ENCODE peak calls at places on chromosome 1, in five cellular contexts. R is sigmoid colon, D is HCT116, W is GM12878, I is endothelial cell of umbilical vein. Q is an unnamed sample.
A peak's percentile ranks its signal among the peaks of the same experiment; 100 is the strongest.

GRCh38 chr1:189609206-189609605 is 868.5 kb downstream of the BRINP3 start:
- DNase-seq in R (no peak), D (no peak), W (no peak), I (no peak), Q (no peak)

GRCh38 chr1:206021008-206021795 is 2.5 kb downstream of the CTSE start:
- DNase-seq in R (no peak), D (no peak), W (no peak), I (no peak), Q (no peak)

GRCh38 chr1:160830321-160831153 is 32.1 kb downstream of the CD244 start:
- DNase-seq in R (no peak), D (peak; percentile 53), W (no peak), I (peak; percentile 35), Q (no peak)

GRCh38 chr1:46757256-46757955 is 38.5 kb upstream of the EFCAB14 start:
- DNase-seq in R (no peak), D (no peak), W (no peak), I (no peak), Q (peak; percentile 77)

GRCh38 chr1:56482486-56482885 is 96.9 kb downstream of the PLPP3 start:
- DNase-seq in R (no peak), D (no peak), W (no peak), I (no peak), Q (no peak)

GRCh38 chr1:62321438-62321837 is 2.2 kb upstream of the KANK4 start:
- DNase-seq in R (no peak), D (peak; percentile 39), W (no peak), I (no peak), Q (no peak)

GRCh38 chr1:180168786-180169640 is 14.3 kb downstream of the QSOX1 start:
- DNase-seq in R (peak; percentile 40), D (no peak), W (no peak), I (peak; percentile 51), Q (peak; percentile 58)

GRCh38 chr1:234069760-234070159 is 165.3 kb downstream of the SLC35F3 start:
- DNase-seq in R (no peak), D (no peak), W (no peak), I (no peak), Q (no peak)

GRCh38 chr1:199684686-199685273 is 342.7 kb upstream of the NR5A2 start:
- DNase-seq in R (no peak), D (peak; percentile 74), W (peak; percentile 8), I (peak; percentile 88), Q (no peak)

GRCh38 chr1:30984167-30984870 is 75.8 kb upstream of the SDC3 start:
- DNase-seq in R (no peak), D (no peak), W (no peak), I (no peak), Q (no peak)

GRCh38 chr1:204145033-204145504 is 6.8 kb downstream of the ETNK2 start:
- DNase-seq in R (no peak), D (no peak), W (no peak), I (no peak), Q (no peak)

GRCh38 chr1:205430631-205431305 is 8.9 kb upstream of the LEMD1 start:
- DNase-seq in R (peak; percentile 74), D (no peak), W (peak; percentile 13), I (peak; percentile 59), Q (no peak)

GRCh38 chr1:27686223-27686990 is 14.4 kb upstream of the IFI6 start:
- DNase-seq in R (no peak), D (no peak), W (no peak), I (no peak), Q (no peak)

GRCh38 chr1:230982698-230983097 is 3.8 kb downstream of the ARV1 start:
- DNase-seq in R (no peak), D (no peak), W (no peak), I (no peak), Q (no peak)

GRCh38 chr1:157697781-157698569 is 2.6 kb downstream of the FCRL3 start:
- DNase-seq in R (no peak), D (no peak), W (no peak), I (no peak), Q (no peak)

GRCh38 chr1:1361982-1362423 is 3.6 kb upstream of the MXRA8 start:
- DNase-seq in R (peak; percentile 90), D (no peak), W (no peak), I (no peak), Q (peak; percentile 69)

GRCh38 chr1:224486801-224487583 is 52.4 kb upstream of the WDR26 start:
- DNase-seq in R (no peak), D (no peak), W (no peak), I (no peak), Q (no peak)

GRCh38 chr1:205373022-205373421 is 16.3 kb upstream of the KLHDC8A start:
- DNase-seq in R (no peak), D (no peak), W (no peak), I (no peak), Q (no peak)

GRCh38 chr1:29586991-29587745 is 350.8 kb downstream of the PTPRU start:
- DNase-seq in R (no peak), D (no peak), W (no peak), I (no peak), Q (no peak)

GRCh38 chr1:100903777-100904176 is 7.9 kb downstream of the SLC30A7 start:
- DNase-seq in R (no peak), D (no peak), W (no peak), I (no peak), Q (no peak)

GRCh38 chr1:203282720-203283542 is 22.4 kb upstream of the BTG2 start:
- DNase-seq in R (no peak), D (no peak), W (no peak), I (no peak), Q (peak; percentile 30)

GRCh38 chr1:210302501-210302900 is 26.2 kb upstream of the HHAT start:
- DNase-seq in R (no peak), D (no peak), W (no peak), I (no peak), Q (no peak)

GRCh38 chr1:44831516-44831915 is 11.5 kb downstream of the PTCH2 start:
- DNase-seq in R (no peak), D (no peak), W (no peak), I (no peak), Q (no peak)

GRCh38 chr1:98221926-98222325 is 301.1 kb upstream of the DPYD start:
- DNase-seq in R (no peak), D (no peak), W (no peak), I (peak; percentile 76), Q (no peak)

GRCh38 chr1:22689505-22689904 is 21.1 kb upstream of the EPHB2 start:
- DNase-seq in R (peak; percentile 75), D (peak; percentile 74), W (no peak), I (no peak), Q (no peak)

GRCh38 chr1:243508303-243508713 is 252.5 kb downstream of the SDCCAG8 start:
- DNase-seq in R (no peak), D (no peak), W (no peak), I (no peak), Q (no peak)

GRCh38 chr1:182249201-182249676 is 142.4 kb downstream of the GLUL start:
- DNase-seq in R (no peak), D (no peak), W (peak; percentile 42), I (no peak), Q (no peak)

GRCh38 chr1:94395748-94396309 is 22.4 kb upstream of the ABCD3 start:
- DNase-seq in R (no peak), D (no peak), W (no peak), I (no peak), Q (no peak)

GRCh38 chr1:27724961-27725373 is 794 bp upstream of the FAM76A start:
- DNase-seq in R (peak; percentile 63), D (no peak), W (no peak), I (peak; percentile 5), Q (peak; percentile 60)

GRCh38 chr1:162390396-162391185 is 9.1 kb downstream of the C1orf226 start:
- DNase-seq in R (no peak), D (no peak), W (no peak), I (no peak), Q (no peak)

GRCh38 chr1:226697608-226698544 is 41.2 kb downstream of the ITPKB start:
- DNase-seq in R (no peak), D (no peak), W (no peak), I (no peak), Q (peak; percentile 58)

GRCh38 chr1:48677306-48678287 is 99.1 kb downstream of the BEND5 start:
- DNase-seq in R (peak; percentile 79), D (peak; percentile 37), W (no peak), I (peak; percentile 43), Q (peak; percentile 63)

GRCh38 chr1:183033205-183033604 is 10.0 kb downstream of the LAMC1 start:
- DNase-seq in R (no peak), D (peak; percentile 73), W (peak; percentile 85), I (peak; percentile 1), Q (no peak)

GRCh38 chr1:22805672-22806038 is 95.0 kb downstream of the EPHB2 start:
- DNase-seq in R (no peak), D (no peak), W (no peak), I (no peak), Q (no peak)

GRCh38 chr1:31418626-31419025 is 5.6 kb downstream of the SERINC2 start:
- DNase-seq in R (no peak), D (no peak), W (no peak), I (no peak), Q (no peak)

DNA sequence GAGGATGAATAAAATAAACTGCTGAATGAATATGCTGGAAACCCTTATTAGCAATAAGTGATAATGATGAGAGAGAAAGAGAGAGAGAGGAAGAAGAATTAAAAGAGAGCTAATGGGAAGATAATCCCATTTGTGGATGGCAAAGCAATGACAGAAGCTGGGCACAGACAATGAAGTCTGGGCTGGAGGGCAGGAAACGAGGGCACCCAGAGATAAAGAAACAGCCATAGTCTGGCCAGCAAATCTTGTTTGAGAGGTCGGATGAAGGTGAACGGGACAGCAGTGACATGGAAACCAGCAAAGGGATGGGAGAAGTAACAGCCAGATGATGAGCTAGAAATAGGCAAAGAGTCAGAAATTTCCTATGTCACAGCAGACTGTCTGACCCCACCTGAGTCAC is 155.9 kb downstream of the ASTN1 start:
- DNase-seq in R (no peak), D (no peak), W (no peak), I (no peak), Q (no peak)
- H3K4me1 ChIP-seq in R (no peaks in the 10 kb centered on the region), D (no peaks in the 10 kb centered on the region), W (no peaks in the 10 kb centered on the region), I (no peaks in the 10 kb centered on the region), Q (no peaks in the 10 kb centered on the region)

GRCh38 chr1:32623775-32624174 is 26.6 kb downstream of the ZBTB8OS start:
- DNase-seq in R (no peak), D (no peak), W (no peak), I (no peak), Q (no peak)
- TF ChIP-seq POLR2AphosphoS5 in R (no peak), D (no peak), W (no peak), I (no peak), Q (no peak)

GRCh38 chr1:8396912-8397406 is 79.0 kb downstream of the SLC45A1 start:
- DNase-seq in R (peak; percentile 89), D (no peak), W (peak; percentile 49), I (peak; percentile 71), Q (no peak)

GRCh38 chr1:8396083-8396911 is 78.4 kb downstream of the SLC45A1 start:
- DNase-seq in R (no peak), D (no peak), W (no peak), I (peak; percentile 50), Q (no peak)

GRCh38 chr1:8398677-8399076 is 80.8 kb downstream of the SLC45A1 start:
- DNase-seq in R (no peak), D (no peak), W (no peak), I (no peak), Q (no peak)

GRCh38 chr1:8398086-8398485 is 80.2 kb downstream of the SLC45A1 start:
- DNase-seq in R (no peak), D (no peak), W (no peak), I (peak; percentile 65), Q (no peak)

GRCh38 chr1:8397511-8397910 is 79.6 kb downstream of the SLC45A1 start:
- DNase-seq in R (no peak), D (no peak), W (peak; percentile 73), I (peak; percentile 70), Q (no peak)
- H3K4me3 ChIP-seq in R (no peak overlapping the region), D (no peak overlapping the region), W (peak overlapping the region; percentile 7), I (no peak overlapping the region), Q (no peak overlapping the region)

GRCh38 chr1:16318544-16318943 is 33.7 kb downstream of the FBXO42 start:
- DNase-seq in R (no peak), D (no peak), W (no peak), I (peak; percentile 59), Q (no peak)
- H3K4me1 ChIP-seq in R (peaks cover 59% of the 10 kb centered on the region), D (no peaks in the 10 kb centered on the region), W (peaks cover 18% of the 10 kb centered on the region), I (no peaks in the 10 kb centered on the region), Q (no peaks in the 10 kb centered on the region)